ENCODE peak calls at places on chromosome 1, in ten cellular contexts. X, S, O, G, A, M, Q, E, D and U are unnamed samples.

GRCh38 chr1:179447489-179447888 is 81.7 kb downstream of the AXDND1 start:
- DNase-seq in E (no peak), D (peak), O (peak), S (no peak), X (no peak), Q (no peak), M (no peak), G (no peak), A (peak), U (peak)

GRCh38 chr1:178716111-178716510 is 8.9 kb upstream of the RALGPS2 start:
- DNase-seq in D (no peak), A (no peak), E (no peak), Q (no peak), S (no peak), X (no peak), G (no peak), M (no peak), O (no peak), U (no peak)

GRCh38 chr1:220956861-220957605 is 77.8 kb downstream of the HLX start:
- DNase-seq in D (peak), E (no peak), X (peak), O (no peak), A (no peak), S (peak), Q (no peak), G (no peak), M (no peak), U (peak)

GRCh38 chr1:225479996-225480720 is 52.3 kb upstream of the LBR start:
- DNase-seq in M (no peak), G (no peak), Q (no peak), A (no peak), D (no peak), O (no peak), S (no peak), E (no peak), X (no peak), U (no peak)

GRCh38 chr1:6686294-6686693 is 15.3 kb downstream of the DNAJC11 start:
- DNase-seq in G (no peak), Q (no peak), X (no peak), A (no peak), O (no peak), S (no peak), M (no peak), E (no peak), D (no peak), U (no peak)

GRCh38 chr1:192462630-192463029 is 112.9 kb upstream of the RGS1 start:
- DNase-seq in A (no peak), M (no peak), E (no peak), G (no peak), O (peak), X (no peak), D (no peak), S (no peak), Q (no peak), U (no peak)

GRCh38 chr1:180899262-180899661 is 13.4 kb upstream of the KIAA1614 start:
- DNase-seq in O (peak), A (no peak), S (no peak), Q (no peak), G (no peak), E (no peak), D (no peak), M (no peak), X (no peak), U (no peak)

GRCh38 chr1:40386311-40386778 is 12.8 kb downstream of the SMAP2 start:
- DNase-seq in X (no peak), E (no peak), M (no peak), S (no peak), A (no peak), Q (no peak), O (no peak), G (no peak), D (no peak), U (no peak)

GRCh38 chr1:33152685-33153432 is 29.0 kb downstream of the TRIM62 start:
- DNase-seq in E (no peak), A (no peak), M (no peak), S (no peak), D (no peak), Q (no peak), X (no peak), G (peak), O (peak), U (no peak)

GRCh38 chr1:55127827-55128343 is 87.3 kb downstream of the USP24 start:
- DNase-seq in X (no peak), G (no peak), Q (no peak), A (no peak), D (no peak), M (no peak), O (no peak), E (no peak), S (no peak), U (peak)

GRCh38 chr1:98693385-98693784 is 31.9 kb downstream of the SNX7 start:
- DNase-seq in M (no peak), Q (no peak), G (no peak), X (no peak), D (no peak), S (no peak), O (no peak), E (no peak), A (no peak), U (no peak)

GRCh38 chr1:7752512-7753417 is 18.3 kb upstream of the VAMP3 start:
- DNase-seq in S (peak), D (peak), O (peak), A (peak), E (peak), G (peak), M (peak), Q (peak), X (peak), U (peak)

GRCh38 chr1:119676571-119677206 is 28.6 kb upstream of the ZNF697 start:
- DNase-seq in Q (no peak), A (no peak), G (peak), M (no peak), E (no peak), D (no peak), S (no peak), O (no peak), X (no peak), U (no peak)

GRCh38 chr1:217137210-217137871 is 414.1 kb upstream of the ESRRG start:
- DNase-seq in D (no peak), M (no peak), S (no peak), A (no peak), O (no peak), E (no peak), G (no peak), X (no peak), Q (no peak), U (no peak)

GRCh38 chr1:84345220-84345619 is 43.7 kb downstream of the SAMD13 start:
- DNase-seq in S (no peak), M (no peak), O (no peak), D (no peak), E (no peak), A (no peak), G (no peak), Q (no peak), X (no peak), U (no peak)

GRCh38 chr1:4614371-4615137 is 39.9 kb upstream of the AJAP1 start:
- DNase-seq in M (no peak), Q (no peak), G (no peak), E (no peak), O (no peak), A (no peak), X (no peak), S (no peak), D (no peak), U (no peak)

GRCh38 chr1:174999926-175000696 is at the start of gene CACYBP:
- DNase-seq in M (no peak), D (peak), O (no peak), G (peak), X (no peak), S (no peak), Q (peak), E (peak), A (peak), U (peak)

GRCh38 chr1:194940336-194940735 is 1667.9 kb downstream of the KCNT2 start:
- DNase-seq in G (no peak), O (peak), D (no peak), A (no peak), X (no peak), Q (no peak), S (no peak), E (no peak), M (no peak), U (no peak)

GRCh38 chr1:161506336-161507223 is 1.3 kb downstream of the FCGR2A start:
- DNase-seq in S (no peak), E (no peak), G (no peak), D (no peak), O (no peak), M (no peak), Q (no peak), X (no peak), A (no peak), U (peak)

GRCh38 chr1:30513396-30514136 is 209.8 kb downstream of the MATN1 start:
- DNase-seq in Q (peak), S (no peak), G (no peak), E (no peak), M (no peak), D (no peak), A (no peak), O (no peak), X (no peak), U (peak)

GRCh38 chr1:75188892-75189291 is 54.7 kb downstream of the LHX8 start:
- DNase-seq in X (no peak), Q (no peak), E (no peak), D (no peak), M (no peak), A (no peak), S (no peak), G (no peak), O (no peak), U (no peak)

GRCh38 chr1:46612937-46613660 is 3.5 kb downstream of the MOB3C start:
- DNase-seq in A (no peak), E (no peak), S (no peak), O (no peak), X (no peak), M (no peak), G (no peak), D (no peak), Q (no peak), U (no peak)